ENCODE peak calls at places on chromosomes 4 and X, in eight cellular contexts. E is uterus, M is fibroblast of the aortic adventitia, T is coronary artery, L is kidney, I is neural progenitor cell, D is GM20000, V is H9. X is an unnamed sample.

GRCh38 chr4:111776546-111776945 is 368.7 kb upstream of the FAM241A start:
- DNase-seq in E (no peak), M (no peak), T (no peak), L (no peak), I (no peak), D (no peak), V (no peak), X (no peak)

GRCh38 chr4:78862314-78862737 is 76.9 kb downstream of the PAQR3 start:
- DNase-seq in E (no peak), M (no peak), T (no peak), L (no peak), I (no peak), D (no peak), V (no peak), X (no peak)

GRCh38 chr4:78962597-78963115 is 23.4 kb upstream of the PAQR3 start:
- DNase-seq in E (no peak), M (no peak), T (no peak), L (no peak), I (no peak), D (no peak), V (no peak), X (no peak)

GRCh38 chr4:140137654-140138053 is 16.3 kb downstream of the MAML3 start:
- DNase-seq in E (no peak), M (no peak), T (no peak), L (no peak), I (no peak), D (no peak), V (no peak), X (no peak)

GRCh38 chrX:118756111-118756510 is 28.7 kb downstream of the IL13RA1 start:
- DNase-seq in E (no peak), M (peak), T (no peak), L (no peak), I (no peak), D (no peak), V (no peak), X (no peak)

GRCh38 chrX:116284383-116284782 is 113.8 kb downstream of the AGTR2 start:
- DNase-seq in E (no peak), M (no peak), T (no peak), L (no peak), I (no peak), D (no peak), V (no peak), X (no peak)

GRCh38 chr4:158172196-158172557 is 648 bp downstream of the GASK1B start:
- DNase-seq in E (no peak), M (peak), T (no peak), L (no peak), I (no peak), D (no peak), V (no peak), X (no peak)

GRCh38 chr4:86329431-86329830 is 30.4 kb downstream of the MAPK10 start:
- DNase-seq in E (no peak), M (no peak), T (no peak), L (no peak), I (no peak), D (no peak), V (no peak), X (no peak)

GRCh38 chr4:45550766-45551366 is 573.0 kb downstream of the GABRG1 start:
- DNase-seq in E (no peak), M (no peak), T (no peak), L (no peak), I (no peak), D (no peak), V (no peak), X (no peak)

GRCh38 chrX:43958529-43958928 is 14.7 kb downstream of the NDP start:
- DNase-seq in E (peak), M (peak), T (no peak), L (no peak), I (peak), D (peak), V (peak), X (no peak)

GRCh38 chr4:105145913-105146285 is 777 bp upstream of the TET2 start:
- DNase-seq in E (no peak), M (no peak), T (no peak), L (peak), I (peak), D (peak), V (peak), X (no peak)

GRCh38 chr4:53622739-53623151 is 31.5 kb upstream of the LNX1 start:
- DNase-seq in E (peak), M (peak), T (no peak), L (no peak), I (no peak), D (no peak), V (no peak), X (no peak)

GRCh38 chr4:127188847-127189246 is 443.9 kb upstream of the INTU start:
- DNase-seq in E (no peak), M (no peak), T (no peak), L (no peak), I (peak), D (no peak), V (no peak), X (no peak)

GRCh38 chr4:151029537-151029936 is 14.5 kb upstream of the LRBA start:
- DNase-seq in E (no peak), M (no peak), T (no peak), L (no peak), I (no peak), D (no peak), V (no peak), X (no peak)

GRCh38 chrX:16639966-16640365 is 10.0 kb upstream of the S100G start:
- DNase-seq in E (no peak), M (no peak), T (no peak), L (no peak), I (no peak), D (no peak), V (no peak), X (no peak)

GRCh38 chr4:54423066-54423465 is 194.0 kb downstream of the PDGFRA start:
- DNase-seq in E (no peak), M (peak), T (no peak), L (no peak), I (no peak), D (no peak), V (no peak), X (no peak)

GRCh38 chr4:154928640-154929257 is 147.7 kb downstream of the RBM46 start:
- DNase-seq in E (no peak), M (peak), T (no peak), L (no peak), I (peak), D (no peak), V (peak), X (no peak)
- TF ChIP-seq CTCF in E (no peak), M (peak), T (no peak), L (no peak), I (peak), D (no peak), V (peak), X (peak)

DNA sequence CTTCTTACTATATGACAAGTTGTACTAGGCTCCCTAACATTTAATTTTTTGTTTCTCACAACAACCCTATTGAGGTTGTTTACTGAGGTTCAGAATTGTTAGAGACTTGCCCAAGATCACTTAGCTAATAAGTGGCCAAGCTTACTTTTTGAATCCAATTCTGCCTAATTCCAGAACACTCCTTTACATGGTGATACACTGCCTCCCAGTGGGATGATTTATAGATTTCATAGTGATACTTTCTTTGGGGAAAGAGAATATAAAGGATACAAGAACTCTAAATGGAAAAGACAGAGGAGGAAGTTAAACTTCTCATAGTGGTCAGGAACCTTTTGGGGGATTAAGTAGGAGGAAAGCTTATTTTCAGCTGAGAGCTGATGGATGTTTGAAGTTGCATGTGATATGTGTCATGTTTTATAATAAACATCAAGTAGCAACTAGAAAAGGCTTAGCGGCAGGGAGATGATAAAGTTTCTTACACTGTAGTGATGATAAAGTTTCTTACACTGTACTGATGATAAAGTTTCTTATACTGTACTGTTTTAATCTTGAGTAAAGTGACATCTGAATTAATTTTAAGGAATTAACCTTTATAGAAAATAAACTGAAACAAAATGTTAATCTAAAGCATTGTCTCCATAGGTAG is 15.3 kb downstream of the STAG2 start:
- DNase-seq in E (no peak), M (peak), T (no peak), L (no peak), I (no peak), D (no peak), V (no peak), X (no peak)
- TF ChIP-seq CTCF in E (no peak), M (no peak), T (no peak), L (peak), I (peak), D (no peak), V (peak), X (peak)

GRCh38 chrX:99301990-99302389 is 1108.1 kb downstream of the PCDH19 start:
- DNase-seq in E (no peak), M (no peak), T (no peak), L (no peak), I (peak), D (no peak), V (no peak), X (no peak)
- TF ChIP-seq CTCF in E (no peak), M (no peak), T (no peak), L (no peak), I (peak), D (no peak), V (peak), X (peak)

DNA sequence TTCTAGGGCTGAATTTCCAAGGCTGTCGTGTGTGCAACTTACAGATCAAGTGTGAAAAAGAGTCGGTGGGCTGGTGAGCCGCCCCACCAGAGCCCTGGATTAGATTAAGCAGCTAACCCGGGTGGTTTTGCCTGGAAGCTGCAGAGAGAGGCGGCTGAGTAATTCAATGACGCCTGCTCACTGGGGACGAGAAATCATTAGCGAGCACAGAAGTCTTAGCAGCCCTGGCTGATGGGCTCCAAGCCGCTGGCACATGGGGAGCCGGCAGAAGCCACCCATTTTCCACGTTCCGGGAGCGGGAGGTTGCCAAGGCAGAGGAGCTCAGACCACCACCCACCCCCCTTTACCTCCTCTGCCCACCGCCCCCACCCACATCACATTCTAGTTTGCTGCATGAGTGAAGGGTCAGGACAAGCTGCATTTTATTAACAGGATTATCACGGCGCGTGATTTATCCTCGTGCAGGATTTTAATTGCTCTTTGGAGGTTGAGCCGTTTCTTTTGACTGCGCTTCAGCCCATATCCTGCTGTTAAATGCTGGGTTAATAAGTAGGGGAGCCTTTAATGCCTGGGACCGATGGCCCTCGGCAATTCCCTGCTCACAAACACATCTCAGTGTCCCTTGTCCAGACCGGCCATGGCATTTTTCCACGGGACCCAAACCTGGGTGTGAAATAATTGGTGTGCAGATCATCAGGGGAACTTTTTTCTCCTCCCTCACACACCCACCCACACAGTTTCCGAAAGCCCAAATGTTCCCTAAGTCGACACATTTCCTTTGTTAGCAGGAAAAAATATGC is 19.1 kb downstream of the BCOR start:
- DNase-seq in E (no peak), M (no peak), T (no peak), L (no peak), I (peak), D (no peak), V (no peak), X (no peak)
- TF ChIP-seq CTCF in E (no peak), M (no peak), T (no peak), L (no peak), I (no peak), D (no peak), V (no peak), X (no peak)

DNA sequence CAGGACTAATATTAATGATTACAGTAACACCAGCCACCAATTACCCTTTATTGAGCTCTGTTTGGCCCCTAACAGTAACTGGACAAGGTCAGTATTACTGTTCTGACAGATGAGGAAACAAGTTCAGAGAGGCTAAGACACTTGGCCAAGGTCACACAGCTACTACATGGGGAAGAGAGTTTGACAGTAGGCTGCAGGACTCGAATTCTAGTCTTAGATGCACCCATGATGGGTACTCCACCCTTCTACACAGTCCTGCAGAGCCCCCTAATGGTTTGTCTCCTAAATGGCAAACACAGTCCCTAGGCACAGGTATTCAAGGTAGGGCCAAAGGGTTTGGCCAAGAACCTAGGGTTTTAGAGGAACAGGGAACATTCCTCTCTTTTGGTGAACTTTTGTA is 93.9 kb downstream of the NSUN7 start:
- DNase-seq in E (no peak), M (no peak), T (no peak), L (no peak), I (peak), D (peak), V (peak), X (no peak)
- TF ChIP-seq CTCF in E (no peak), M (no peak), T (no peak), L (no peak), I (peak), D (peak), V (peak), X (peak)

X was measured in type B pancreatic cell.